ENCODE peak calls at places on chromosomes 4 and X, in five cellular contexts. G, X, Q, J and W are unnamed samples.

GRCh38 chrX:102832661-102833060 is 104.4 kb upstream of the RAB40AL start:
- DNase-seq in G (peak; percentile 85), X (no peak), J (no peak), Q (no peak), W (no peak)

GRCh38 chrX:118569676-118570075 is 74.1 kb downstream of the DOCK11 start:
- DNase-seq in Q (no peak), J (no peak), X (no peak), G (no peak), W (no peak)

GRCh38 chr4:26272654-26273307 is 48.0 kb upstream of the RBPJ start:
- DNase-seq in J (no peak), X (no peak), G (no peak), Q (no peak), W (no peak)

GRCh38 chr4:184688447-184688846 is 38.9 kb downstream of the PRIMPOL start:
- DNase-seq in G (peak; percentile 97), J (no peak), Q (peak; percentile 39), X (peak; percentile 93), W (no peak)

GRCh38 chrX:73447311-73447794 is 500 bp downstream of the CDX4 start:
- DNase-seq in G (no peak), X (no peak), Q (no peak), J (no peak), W (no peak)

GRCh38 chr4:89797117-89797516 is 39.8 kb downstream of the SNCA start:
- DNase-seq in G (peak; percentile 44), X (peak; percentile 77), Q (no peak), J (no peak), W (no peak)

GRCh38 chr4:38939150-38939549 is 71.5 kb downstream of the FAM114A1 start:
- DNase-seq in Q (no peak), J (peak; percentile 68), G (no peak), X (no peak), W (no peak)

GRCh38 chrX:87338510-87338909 is 179.1 kb upstream of the KLHL4 start:
- DNase-seq in J (no peak), G (peak; percentile 0), X (peak; percentile 50), Q (no peak), W (no peak)

GRCh38 chr4:156662921-156663320 is 308.7 kb downstream of the PDGFC start:
- DNase-seq in X (no peak), Q (no peak), G (peak; percentile 26), J (no peak), W (no peak)

GRCh38 chrX:13043138-13043537 is 1.3 kb downstream of the FAM9C start:
- DNase-seq in X (no peak), Q (no peak), G (no peak), J (no peak), W (no peak)

GRCh38 chr4:105520819-105521790 is 31.3 kb upstream of the ARHGEF38 start:
- DNase-seq in X (peak; percentile 63), G (peak; percentile 51), J (peak; percentile 15), Q (no peak), W (peak; percentile 15)

GRCh38 chrX:118536687-118537461 is 41.3 kb downstream of the DOCK11 start:
- DNase-seq in Q (no peak), X (peak; percentile 0), G (peak; percentile 31), J (peak; percentile 33), W (peak; percentile 31)

GRCh38 chrX:12390301-12390700 is 252.0 kb downstream of the FRMPD4 start:
- DNase-seq in Q (no peak), G (peak; percentile 2), J (no peak), X (no peak), W (no peak)

GRCh38 chrX:140710710-140711109 is 1.2 kb downstream of the LINC00632 start:
- DNase-seq in X (no peak), Q (no peak), G (peak; percentile 34), J (no peak), W (no peak)

GRCh38 chr4:66590488-66591215 is 920.4 kb upstream of the EPHA5 start:
- DNase-seq in X (no peak), Q (no peak), G (no peak), J (no peak), W (no peak)

GRCh38 chr4:7598939-7599790 is 164.4 kb upstream of the PSAPL1 start:
- DNase-seq in Q (no peak), J (no peak), X (no peak), G (no peak), W (no peak)
- TF ChIP-seq EZH2 in Q (no peak), J (no peak), X (no peak), G (no peak), W (no peak)

GRCh38 chr4:53748328-53748772 is 157.1 kb upstream of the LNX1 start:
- DNase-seq in X (no peak), Q (no peak), J (peak; percentile 96), G (no peak), W (peak; percentile 5)
- TF ChIP-seq EZH2 in X (no peak), Q (no peak), J (no peak), G (no peak), W (no peak)

GRCh38 chr4:4386296-4386735 is 586 bp upstream of the NSG1 start:
- DNase-seq in J (no peak), G (no peak), X (no peak), Q (no peak), W (peak; percentile 75)
- TF ChIP-seq EZH2 in J (no peak), G (no peak), X (peak; percentile 85), Q (no peak), W (no peak)

GRCh38 chr4:173498023-173498422 is 32.0 kb downstream of the HAND2 start:
- DNase-seq in X (no peak), J (no peak), G (no peak), Q (no peak), W (no peak)

GRCh38 chr4:173498771-173499170 is 31.3 kb downstream of the HAND2 start:
- DNase-seq in X (no peak), Q (no peak), G (peak; percentile 55), J (no peak), W (no peak)

GRCh38 chr4:173501592-173502150 is 28.4 kb downstream of the HAND2 start:
- DNase-seq in J (no peak), X (no peak), Q (no peak), G (no peak), W (no peak)

GRCh38 chr4:173500841-173501591 is 29.0 kb downstream of the HAND2 start:
- DNase-seq in J (no peak), X (no peak), Q (no peak), G (no peak), W (no peak)

GRCh38 chr4:173499568-173500535 is 30.2 kb downstream of the HAND2 start:
- DNase-seq in J (no peak), G (no peak), X (no peak), Q (no peak), W (no peak)
- TF ChIP-seq EZH2 in J (no peak), G (no peak), X (no peak), Q (no peak), W (no peak)

GRCh38 chr4:182574706-182575105 is 331.5 kb downstream of the TENM3 start:
- DNase-seq in J (no peak), X (no peak), G (no peak), Q (no peak), W (no peak)
- TF ChIP-seq EZH2 in J (no peak), X (no peak), G (no peak), Q (no peak), W (no peak)

DNA sequence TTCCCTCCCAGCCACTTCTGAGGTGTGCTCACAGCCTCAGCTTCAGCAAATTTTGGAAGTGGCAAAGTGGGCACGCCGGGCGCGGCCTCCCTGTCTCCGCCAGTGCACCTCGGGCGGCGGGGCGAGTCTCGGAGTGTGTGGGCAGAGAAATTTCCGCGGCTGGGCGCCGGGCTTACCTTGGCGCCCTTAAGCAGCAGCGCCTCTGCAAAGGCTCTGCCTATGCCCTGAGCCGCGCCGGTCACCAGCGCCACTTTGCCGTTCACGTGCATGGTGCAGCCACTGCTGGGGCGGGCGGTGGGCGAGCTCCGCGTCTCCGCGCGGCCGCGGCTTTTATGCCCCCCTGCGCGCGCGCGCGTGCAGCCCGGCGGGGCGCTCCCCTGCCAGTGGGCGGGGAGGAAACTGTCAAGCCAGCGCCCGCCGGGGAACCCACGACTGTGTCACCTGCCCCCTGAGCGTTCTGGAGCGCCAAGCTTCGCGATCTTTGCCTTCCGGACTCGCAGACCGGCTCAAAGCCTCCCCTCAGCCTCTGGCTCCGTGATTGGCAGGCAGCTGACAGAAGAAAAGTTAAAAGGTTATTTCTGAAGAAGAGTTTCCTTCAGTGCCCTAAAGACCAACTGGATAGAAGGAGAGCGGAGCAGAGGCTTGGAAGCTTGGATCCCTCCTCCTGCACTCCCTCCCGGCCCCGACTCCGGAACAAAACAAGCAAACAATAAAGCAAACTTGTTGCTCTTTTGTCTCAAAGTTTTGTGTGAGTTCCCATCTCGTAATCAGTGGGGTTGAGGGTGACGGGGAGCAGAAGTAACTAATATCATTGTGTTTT is at the start of gene HPGD:
- DNase-seq in X (no peak), G (peak; percentile 46), Q (peak; percentile 15), J (no peak), W (no peak)
- TF ChIP-seq EZH2 in X (no peak), G (peak; percentile 89), Q (no peak), J (peak; percentile 82), W (no peak)